ENCODE peak calls at places on chromosomes 11 and 22, in nine cellular contexts. P is endothelial cell of umbilical vein, Y is sigmoid colon, Q is stomach, C is H1, V is esophagus squamous epithelium, H is ovary, A is spleen, Z is GM12878. O is an unnamed sample. For H3K4me1, the result is how much of the 10 kb centered on the place peaks cover.

GRCh38 chr11:99422581-99423434 is 402.1 kb downstream of the CNTN5 start:
- DNase-seq in C (no peak), V (no peak), P (no peak), Y (no peak), A (no peak), Q (no peak), H (no peak), Z (no peak), O (no peak)

GRCh38 chr11:78217650-78218541 is 29.2 kb downstream of the USP35 start:
- DNase-seq in P (no peak), A (no peak), C (no peak), Z (no peak), V (no peak), Q (no peak), Y (no peak), H (no peak), O (no peak)

GRCh38 chr11:7551571-7551970 is 37.8 kb downstream of the PPFIBP2 start:
- DNase-seq in Q (no peak), Z (no peak), H (no peak), C (no peak), V (no peak), Y (no peak), P (no peak), A (no peak), O (no peak)

GRCh38 chr11:113595810-113596594 is 110.1 kb downstream of the TMPRSS5 start:
- DNase-seq in C (no peak), V (no peak), A (no peak), H (no peak), Q (no peak), P (no peak), Y (no peak), Z (no peak), O (no peak)

GRCh38 chr11:114909866-114910265 is 231.5 kb downstream of the NXPE2 start:
- DNase-seq in Q (no peak), V (no peak), Z (no peak), P (no peak), Y (no peak), C (peak), A (no peak), H (no peak), O (no peak)

GRCh38 chr11:7281083-7281482 is 29.4 kb downstream of the SYT9 start:
- DNase-seq in H (no peak), P (peak), A (no peak), Q (no peak), Z (no peak), V (no peak), Y (no peak), C (no peak), O (no peak)

GRCh38 chr22:35656284-35656752 is 8.1 kb downstream of the APOL6 start:
- DNase-seq in H (no peak), P (no peak), Y (no peak), A (no peak), Q (no peak), Z (no peak), C (no peak), V (no peak), O (no peak)

GRCh38 chr11:125489166-125489565 is 6.9 kb downstream of the FEZ1 start:
- DNase-seq in Q (no peak), P (no peak), C (no peak), V (no peak), H (no peak), A (no peak), Z (no peak), Y (no peak), O (no peak)

GRCh38 chr22:31210830-31211503 is 1.1 kb upstream of the LIMK2 start:
- DNase-seq in H (no peak), A (no peak), C (no peak), Y (no peak), Z (no peak), Q (no peak), V (no peak), P (peak), O (peak)

GRCh38 chr22:37643225-37643847 is 3.9 kb downstream of the SH3BP1 start:
- DNase-seq in A (peak), Z (no peak), C (peak), V (no peak), Q (peak), Y (peak), P (peak), H (peak), O (peak)

GRCh38 chr11:79080506-79080905 is 360.3 kb downstream of the TENM4 start:
- DNase-seq in C (no peak), Q (no peak), H (no peak), Z (no peak), P (peak), Y (no peak), V (no peak), A (no peak), O (no peak)

GRCh38 chr11:5291207-5291838 is 10.4 kb downstream of the OR51B4 start:
- DNase-seq in P (peak), H (no peak), Q (no peak), Z (no peak), C (no peak), V (no peak), A (no peak), Y (no peak), O (no peak)

GRCh38 chr22:42229455-42230149 is 40.9 kb downstream of the TCF20 start:
- DNase-seq in H (peak), Y (peak), Q (no peak), P (peak), A (no peak), C (no peak), Z (no peak), V (no peak), O (no peak)

GRCh38 chr11:112388496-112388895 is 127.8 kb upstream of the PLET1 start:
- DNase-seq in V (no peak), H (no peak), P (no peak), Z (no peak), Q (no peak), Y (no peak), A (no peak), C (no peak), O (no peak)

GRCh38 chr11:126607374-126607773 is 251.9 kb downstream of the ST3GAL4 start:
- DNase-seq in A (no peak), H (no peak), V (no peak), Y (no peak), C (peak), Z (no peak), P (peak), Q (peak), O (no peak)

GRCh38 chr11:98568011-98568410 is 452.7 kb upstream of the CNTN5 start:
- DNase-seq in A (no peak), Y (no peak), Z (no peak), C (no peak), Q (no peak), H (no peak), P (no peak), V (no peak), O (no peak)

GRCh38 chr11:8105666-8106065 is 24.7 kb downstream of the TUB start:
- DNase-seq in Y (no peak), C (no peak), H (no peak), P (no peak), Q (no peak), V (no peak), Z (no peak), A (no peak), O (no peak)

GRCh38 chr11:43311791-43312607 is at the start of gene API5:
- DNase-seq in Y (peak), C (peak), Z (peak), A (peak), H (peak), V (peak), Q (peak), P (peak), O (peak)

GRCh38 chr22:36359172-36359973 is 28.4 kb downstream of the MYH9 start:
- DNase-seq in H (no peak), Z (peak), P (no peak), Y (no peak), A (no peak), V (no peak), C (no peak), Q (no peak), O (no peak)

GRCh38 chr11:35418847-35419712 is at the start of gene SLC1A2:
- DNase-seq in Y (no peak), C (peak), P (no peak), Z (no peak), A (no peak), Q (no peak), H (no peak), V (no peak), O (no peak)

GRCh38 chr22:42328130-42328821 is 57.8 kb upstream of the TCF20 start:
- DNase-seq in Z (no peak), H (no peak), Q (no peak), Y (no peak), P (no peak), C (no peak), V (no peak), A (no peak), O (no peak)

GRCh38 chr11:43934359-43935130 is 7.9 kb upstream of the C11orf96 start:
- DNase-seq in V (no peak), Z (no peak), P (no peak), A (no peak), Y (no peak), Q (no peak), C (no peak), H (peak), O (no peak)

GRCh38 chr11:40285520-40285919 is 1173.9 kb downstream of the LRRC4C start:
- DNase-seq in Y (no peak), Z (no peak), Q (no peak), V (no peak), A (no peak), C (no peak), P (no peak), H (no peak), O (no peak)

GRCh38 chr22:35736701-35737100 is 19.0 kb downstream of the APOL5 start:
- DNase-seq in P (no peak), A (no peak), Z (no peak), V (no peak), C (no peak), Q (no peak), H (no peak), Y (no peak), O (no peak)

GRCh38 chr11:64068705-64069400 is 33.1 kb downstream of the FLRT1 start:
- DNase-seq in Z (no peak), Y (no peak), V (no peak), Q (no peak), A (no peak), C (no peak), P (no peak), H (no peak), O (no peak)

GRCh38 chr22:20583471-20583922 is 76.1 kb downstream of the MED15 start:
- DNase-seq in H (no peak), Z (no peak), C (peak), Q (no peak), A (peak), V (no peak), Y (no peak), P (no peak), O (no peak)

DNA sequence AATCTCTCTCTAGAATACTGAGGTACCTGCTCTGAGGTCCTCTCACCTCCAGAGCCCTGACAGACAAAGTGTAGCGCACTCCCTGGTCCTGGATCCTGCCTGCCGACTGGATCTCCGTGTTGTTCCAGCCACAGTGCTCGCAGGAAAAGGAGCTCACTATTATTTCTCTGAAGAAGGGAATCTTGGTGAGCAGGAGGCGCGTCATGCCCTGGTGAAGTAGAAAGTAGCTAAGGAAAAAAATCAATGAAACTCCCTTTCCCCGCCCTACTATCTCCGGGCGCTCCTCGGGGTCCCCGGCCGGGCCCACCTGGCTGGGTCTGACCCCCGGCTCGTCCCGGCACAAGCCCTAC is 412 bp downstream of the ZPR1 start:
- DNase-seq in Q (no peak), Z (no peak), V (no peak), H (no peak), Y (no peak), C (no peak), A (no peak), P (no peak), O (no peak)
- H3K4me1 ChIP-seq in Q (under half), Z (under half), V (under half), H (under half), Y (under half), C (under half), A (under half), P (under half), O (under half)

DNA sequence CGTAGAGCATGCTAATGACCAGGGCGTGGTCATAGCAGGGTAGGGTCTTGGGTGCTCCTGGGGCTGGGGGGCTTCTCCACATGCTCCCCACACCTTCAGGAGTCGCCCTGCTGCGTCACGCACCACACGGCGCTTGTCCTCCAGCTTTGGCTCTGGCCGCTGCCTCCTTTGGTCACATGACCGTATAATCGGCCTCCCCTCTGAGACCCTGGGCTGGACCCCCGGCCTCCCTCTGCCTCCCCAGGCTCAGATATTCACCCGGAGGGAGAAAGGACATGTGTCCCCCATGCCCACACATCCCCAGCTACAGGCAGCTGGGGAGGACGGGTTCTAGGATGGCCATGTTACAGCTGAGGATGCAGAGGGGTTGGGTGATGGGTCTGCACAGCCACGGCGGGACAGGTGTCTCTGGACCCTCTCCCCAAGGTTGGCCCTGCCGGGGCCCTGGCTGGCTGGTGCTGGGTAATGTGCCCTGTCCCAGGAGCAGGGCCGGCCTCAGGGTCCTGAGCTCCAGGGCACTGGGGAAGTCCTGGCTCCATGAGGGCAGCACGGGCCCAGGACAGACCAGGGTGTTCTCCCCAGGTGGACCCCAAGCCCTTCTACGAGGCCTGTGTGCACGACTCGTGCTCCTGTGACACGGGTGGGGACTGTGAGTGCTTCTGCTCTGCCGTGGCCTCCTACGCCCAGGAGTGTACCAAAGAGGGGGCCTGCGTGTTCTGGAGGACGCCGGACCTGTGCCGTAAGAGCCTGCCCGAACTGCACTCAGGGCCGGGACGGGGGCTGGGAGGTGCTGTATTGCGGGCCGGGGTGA is 14.5 kb downstream of the MUC2 start:
- DNase-seq in P (no peak), H (no peak), Z (no peak), A (peak), Q (no peak), Y (peak), C (no peak), V (no peak), O (no peak)
- TF ChIP-seq POLR2A in P (no peak), H (no peak), Z (no peak), A (no peak), Q (no peak), Y (no peak), C (no peak), V (no peak), O (no peak)

GRCh38 chr11:128790200-128790599 is 76.9 kb downstream of the KCNJ1 start:
- DNase-seq in V (no peak), Z (no peak), A (no peak), C (no peak), P (peak), Q (no peak), Y (no peak), H (no peak), O (no peak)
- H3K27ac ChIP-seq in V (no peak), Z (no peak), A (peak), C (no peak), P (no peak), Q (no peak), Y (no peak), H (no peak), O (no peak)

DNA sequence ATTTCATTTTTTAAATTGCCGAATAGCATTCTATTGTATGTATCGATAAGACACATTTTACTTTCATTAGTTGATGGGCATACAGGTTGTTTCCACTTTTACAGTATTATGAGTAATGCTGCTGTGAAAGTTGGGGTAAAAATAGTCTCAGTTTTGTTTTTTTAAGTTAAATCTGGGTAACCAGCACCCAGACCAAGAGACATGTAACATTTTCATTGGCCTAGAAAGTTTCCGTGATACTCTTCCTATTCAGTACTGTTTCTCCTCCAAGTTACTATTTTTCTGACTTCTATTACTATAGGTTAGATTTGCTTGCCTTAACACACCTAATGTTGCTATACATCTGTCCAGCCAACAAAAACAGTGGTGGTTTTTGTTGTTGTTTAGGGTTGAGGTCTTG is 12.3 kb downstream of the IPO7 start:
- DNase-seq in Q (no peak), Z (peak), H (no peak), A (no peak), V (no peak), Y (no peak), C (no peak), P (no peak), O (no peak)
- H3K4me1 ChIP-seq in Q (half or more), Z (under half), H (under half), A (half or more), V (under half), Y (under half), C (under half), P (under half), O (under half)

DNA sequence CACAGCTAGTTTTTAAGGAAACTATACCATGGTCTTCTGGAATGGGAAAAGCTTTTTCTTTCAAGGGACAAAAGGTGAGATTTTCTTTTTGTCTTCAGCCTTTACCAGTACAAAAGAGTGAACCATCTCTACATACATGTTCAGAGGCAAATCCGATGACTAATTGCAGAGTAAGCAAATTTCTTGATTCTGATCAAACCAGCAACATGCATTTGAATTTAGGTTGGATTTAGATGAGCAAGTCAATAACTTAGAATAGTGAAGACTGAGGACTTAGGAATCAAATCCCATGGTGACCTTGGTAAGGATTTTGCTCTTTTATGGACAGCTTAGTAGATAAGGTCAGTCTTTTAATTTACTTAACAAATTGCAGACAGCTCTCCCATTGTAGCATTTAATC is 65.9 kb upstream of the BLID start:
- DNase-seq in Y (no peak), C (no peak), H (no peak), Q (no peak), Z (no peak), V (no peak), A (no peak), P (peak), O (no peak)
- TF ChIP-seq POLR2A in Y (no peak), C (no peak), H (no peak), Q (no peak), Z (no peak), V (no peak), A (no peak), P (no peak), O (no peak)

GRCh38 chr22:19476023-19476422 is 3.0 kb downstream of the UFD1 start:
- DNase-seq in Y (no peak), H (no peak), Q (no peak), C (no peak), V (no peak), P (no peak), Z (no peak), A (no peak), O (no peak)

GRCh38 chr22:19471572-19471971 is 7.4 kb downstream of the UFD1 start:
- DNase-seq in Y (no peak), Q (no peak), Z (no peak), A (no peak), V (no peak), C (no peak), P (no peak), H (no peak), O (no peak)

GRCh38 chr22:19472233-19472632 is 6.8 kb downstream of the UFD1 start:
- DNase-seq in H (no peak), Z (no peak), Q (no peak), C (no peak), P (no peak), A (no peak), V (no peak), Y (no peak), O (no peak)

GRCh38 chr22:19470010-19470409 is 9.0 kb downstream of the UFD1 start:
- DNase-seq in P (no peak), A (no peak), Z (no peak), C (no peak), H (no peak), V (no peak), Q (no peak), Y (no peak), O (no peak)

DNA sequence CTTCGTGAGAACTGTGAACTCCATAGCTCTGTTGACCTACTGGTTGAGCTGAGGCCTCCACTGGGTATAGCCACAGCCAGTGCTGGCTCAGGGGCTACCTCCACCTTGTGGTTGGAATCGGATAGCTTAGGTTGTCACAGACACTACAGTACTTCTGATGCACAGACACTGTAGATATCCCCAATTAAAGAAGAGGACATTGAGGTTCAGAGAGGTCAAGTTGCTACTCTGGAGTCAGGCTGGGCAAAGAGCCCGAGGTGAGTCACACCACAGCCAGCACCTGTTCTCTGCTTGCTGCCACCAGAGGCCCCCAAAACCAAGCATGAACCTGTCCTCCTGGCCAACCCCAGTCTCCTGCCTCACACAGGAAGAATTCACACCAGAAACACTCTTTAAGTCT is 5.4 kb downstream of the UFD1 start:
- DNase-seq in Z (no peak), V (no peak), Q (no peak), P (no peak), C (no peak), H (no peak), Y (no peak), A (no peak), O (peak)
- H3K27ac ChIP-seq in Z (no peak), V (peak), Q (no peak), P (no peak), C (no peak), H (no peak), Y (no peak), A (no peak), O (peak)

DNA sequence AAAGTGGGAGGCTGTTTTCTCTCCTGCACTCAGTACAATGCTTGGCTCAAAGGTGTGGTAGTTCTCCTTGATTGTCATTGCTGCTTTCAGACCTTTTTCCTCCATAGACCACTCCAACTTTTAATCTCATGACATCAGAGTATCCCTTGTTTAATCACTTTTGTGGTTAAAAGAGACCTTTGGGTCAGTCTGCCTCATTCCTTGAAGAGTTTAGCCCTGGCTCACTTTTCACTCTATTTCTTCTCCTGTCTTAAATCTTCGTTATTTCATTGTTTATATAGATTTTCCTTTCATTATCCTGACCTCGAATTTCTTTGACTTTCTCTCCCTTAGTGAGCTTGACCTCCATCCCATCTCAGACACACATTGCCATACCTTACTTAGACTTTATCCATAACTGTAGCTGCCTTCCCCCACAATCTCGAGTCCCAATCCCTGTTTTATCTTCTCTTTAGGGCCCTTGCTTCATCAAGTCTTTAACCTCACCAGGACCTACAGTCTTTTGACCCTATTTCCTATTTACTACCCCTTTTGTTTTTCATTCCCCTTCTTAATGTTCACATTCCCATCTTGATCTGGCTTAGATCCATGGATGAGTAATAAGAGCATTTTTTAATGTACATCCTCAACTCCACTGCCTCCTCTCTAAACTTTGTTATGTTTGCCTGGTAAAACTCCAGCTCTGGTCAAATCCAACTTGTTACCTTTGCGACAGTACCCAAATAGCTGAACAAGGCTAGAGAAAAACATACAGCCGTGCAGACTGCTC is 9.5 kb downstream of the ATXN10 start:
- DNase-seq in Q (no peak), Y (no peak), C (no peak), P (peak), V (no peak), A (no peak), Z (no peak), H (no peak), O (no peak)
- H3K4me1 ChIP-seq in Q (half or more), Y (under half), C (under half), P (under half), V (under half), A (under half), Z (half or more), H (under half), O (under half)

O was measured in gastrocnemius medialis.